ENCODE peak calls at places on chromosomes 3 and 15, in eight cellular contexts. One of them, this sample, is unnamed.

GRCh38 chr15:95624616-95625361 is 705.7 kb upstream of the NR2F2 start:
- DNase-seq in Right ventricle myocardium superior: no peak
- DNase-seq in GM06990: no peak
- DNase-seq in WTC11: no peak
- DNase-seq in HFFc6: no peak
- DNase-seq in naive thymus-derived CD8-positive, alpha-beta T cell: no peak
- DNase-seq in pancreas: no peak
- DNase-seq in hippocampal formation: no peak
- DNase-seq in this sample: no peak

GRCh38 chr3:23665741-23666140 is 140.0 kb upstream of the UBE2E1 start:
- DNase-seq in GM06990: no peak
- DNase-seq in hippocampal formation: no peak
- DNase-seq in WTC11: no peak
- DNase-seq in pancreas: no peak
- DNase-seq in Right ventricle myocardium superior: no peak
- DNase-seq in HFFc6: peak
- DNase-seq in naive thymus-derived CD8-positive, alpha-beta T cell: no peak
- DNase-seq in this sample: no peak

GRCh38 chr3:171950373-171950772 is 89.0 kb upstream of the FNDC3B start:
- DNase-seq in hippocampal formation: no peak
- DNase-seq in WTC11: no peak
- DNase-seq in HFFc6: peak
- DNase-seq in GM06990: no peak
- DNase-seq in Right ventricle myocardium superior: no peak
- DNase-seq in pancreas: no peak
- DNase-seq in naive thymus-derived CD8-positive, alpha-beta T cell: no peak
- DNase-seq in this sample: no peak

GRCh38 chr3:55436644-55437043 is 50.5 kb downstream of the WNT5A start:
- DNase-seq in Right ventricle myocardium superior: no peak
- DNase-seq in naive thymus-derived CD8-positive, alpha-beta T cell: no peak
- DNase-seq in HFFc6: no peak
- DNase-seq in hippocampal formation: no peak
- DNase-seq in pancreas: no peak
- DNase-seq in WTC11: no peak
- DNase-seq in GM06990: no peak
- DNase-seq in this sample: no peak

GRCh38 chr15:99614749-99615288 is 49.0 kb downstream of the MEF2A start:
- DNase-seq in HFFc6: no peak
- DNase-seq in WTC11: no peak
- DNase-seq in Right ventricle myocardium superior: no peak
- DNase-seq in GM06990: no peak
- DNase-seq in hippocampal formation: no peak
- DNase-seq in naive thymus-derived CD8-positive, alpha-beta T cell: no peak
- DNase-seq in pancreas: no peak
- DNase-seq in this sample: no peak

GRCh38 chr3:153350420-153350819 is 188.4 kb downstream of the RAP2B start:
- DNase-seq in Right ventricle myocardium superior: no peak
- DNase-seq in naive thymus-derived CD8-positive, alpha-beta T cell: no peak
- DNase-seq in hippocampal formation: no peak
- DNase-seq in WTC11: no peak
- DNase-seq in pancreas: no peak
- DNase-seq in GM06990: no peak
- DNase-seq in HFFc6: peak
- DNase-seq in this sample: no peak

GRCh38 chr3:24351779-24352469 is 142.7 kb downstream of the THRB start:
- DNase-seq in HFFc6: no peak
- DNase-seq in GM06990: no peak
- DNase-seq in Right ventricle myocardium superior: no peak
- DNase-seq in naive thymus-derived CD8-positive, alpha-beta T cell: no peak
- DNase-seq in pancreas: peak
- DNase-seq in WTC11: no peak
- DNase-seq in hippocampal formation: no peak
- DNase-seq in this sample: no peak

GRCh38 chr3:32276279-32276841 is 37.9 kb downstream of the CMTM8 start:
- DNase-seq in GM06990: no peak
- DNase-seq in hippocampal formation: no peak
- DNase-seq in HFFc6: no peak
- DNase-seq in naive thymus-derived CD8-positive, alpha-beta T cell: no peak
- DNase-seq in WTC11: no peak
- DNase-seq in pancreas: no peak
- DNase-seq in Right ventricle myocardium superior: no peak
- DNase-seq in this sample: no peak

GRCh38 chr15:87144775-87145174 is 1065.1 kb downstream of the AGBL1 start:
- DNase-seq in hippocampal formation: peak
- DNase-seq in HFFc6: peak
- DNase-seq in GM06990: no peak
- DNase-seq in Right ventricle myocardium superior: no peak
- DNase-seq in pancreas: no peak
- DNase-seq in WTC11: no peak
- DNase-seq in naive thymus-derived CD8-positive, alpha-beta T cell: no peak
- DNase-seq in this sample: no peak

GRCh38 chr3:113103588-113103987 is 107.8 kb upstream of the BOC start:
- DNase-seq in hippocampal formation: no peak
- DNase-seq in HFFc6: no peak
- DNase-seq in Right ventricle myocardium superior: no peak
- DNase-seq in pancreas: no peak
- DNase-seq in naive thymus-derived CD8-positive, alpha-beta T cell: no peak
- DNase-seq in GM06990: no peak
- DNase-seq in WTC11: no peak
- DNase-seq in this sample: no peak

GRCh38 chr3:63948995-63949394 is 36.8 kb upstream of the SCAANT1 start:
- DNase-seq in Right ventricle myocardium superior: no peak
- DNase-seq in HFFc6: peak
- DNase-seq in hippocampal formation: no peak
- DNase-seq in GM06990: no peak
- DNase-seq in WTC11: no peak
- DNase-seq in naive thymus-derived CD8-positive, alpha-beta T cell: no peak
- DNase-seq in pancreas: no peak
- DNase-seq in this sample: no peak

GRCh38 chr15:63426552-63426951 is 44.9 kb upstream of the CA12 start:
- DNase-seq in hippocampal formation: no peak
- DNase-seq in WTC11: no peak
- DNase-seq in pancreas: no peak
- DNase-seq in HFFc6: no peak
- DNase-seq in naive thymus-derived CD8-positive, alpha-beta T cell: no peak
- DNase-seq in Right ventricle myocardium superior: no peak
- DNase-seq in GM06990: no peak
- DNase-seq in this sample: no peak

GRCh38 chr15:41996376-41996775 is 24.0 kb upstream of the EHD4 start:
- DNase-seq in Right ventricle myocardium superior: peak
- DNase-seq in pancreas: no peak
- DNase-seq in hippocampal formation: no peak
- DNase-seq in naive thymus-derived CD8-positive, alpha-beta T cell: no peak
- DNase-seq in GM06990: no peak
- DNase-seq in HFFc6: no peak
- DNase-seq in WTC11: no peak
- DNase-seq in this sample: no peak

GRCh38 chr3:127306361-127307112 is 18.7 kb upstream of the PRR20G start:
- DNase-seq in naive thymus-derived CD8-positive, alpha-beta T cell: no peak
- DNase-seq in WTC11: no peak
- DNase-seq in Right ventricle myocardium superior: no peak
- DNase-seq in GM06990: no peak
- DNase-seq in HFFc6: no peak
- DNase-seq in hippocampal formation: no peak
- DNase-seq in pancreas: no peak
- DNase-seq in this sample: no peak

This sample was measured in psoas muscle.